ENCODE peak calls at places on chromosomes 12 and 14, in five cellular contexts. U is neuronal stem cell, J is sigmoid colon, L is uterus, C is stomach. Z is an unnamed sample.

GRCh38 chr14:100104523-100105300 is 39.5 kb downstream of the EVL start:
- DNase-seq in U (no peak), J (peak; percentile 55), L (no peak), C (no peak), Z (no peak)

GRCh38 chr14:89242871-89243270 is 174.2 kb downstream of the FOXN3 start:
- DNase-seq in U (no peak), J (no peak), L (no peak), C (no peak), Z (no peak)

GRCh38 chr14:71214241-71214640 is 307.0 kb downstream of the PCNX1 start:
- DNase-seq in U (no peak), J (no peak), L (no peak), C (no peak), Z (no peak)

GRCh38 chr14:26370118-26370517 is 227.7 kb downstream of the NOVA1 start:
- DNase-seq in U (no peak), J (no peak), L (no peak), C (no peak), Z (no peak)

GRCh38 chr14:89417111-89417468 is at the start of gene FOXN3:
- DNase-seq in U (peak; percentile 86), J (peak; percentile 97), L (peak; percentile 92), C (peak; percentile 92), Z (peak; percentile 95)

GRCh38 chr14:60632257-60632656 is 17.0 kb downstream of the SIX1 start:
- DNase-seq in U (no peak), J (no peak), L (no peak), C (no peak), Z (no peak)

GRCh38 chr12:108561852-108562347 is 496 bp upstream of the ISCU start:
- DNase-seq in U (no peak), J (no peak), L (no peak), C (no peak), Z (no peak)

GRCh38 chr12:132648616-132649225 is 30.1 kb downstream of the P2RX2 start:
- DNase-seq in U (no peak), J (no peak), L (no peak), C (no peak), Z (no peak)

GRCh38 chr12:92502417-92503028 is 200.3 kb upstream of the PLEKHG7 start:
- DNase-seq in U (no peak), J (no peak), L (no peak), C (no peak), Z (no peak)

GRCh38 chr12:2894961-2895360 is 4.3 kb downstream of the TULP3 start:
- DNase-seq in U (no peak), J (peak; percentile 28), L (no peak), C (no peak), Z (no peak)

GRCh38 chr12:1532367-1532752 is 62.0 kb downstream of the FBXL14 start:
- DNase-seq in U (no peak), J (no peak), L (no peak), C (no peak), Z (no peak)

GRCh38 chr12:7210642-7211151 is 21.2 kb downstream of the PEX5 start:
- DNase-seq in U (no peak), J (no peak), L (no peak), C (no peak), Z (no peak)

GRCh38 chr12:76952995-76953394 is 74.2 kb upstream of the CSRP2 start:
- DNase-seq in U (no peak), J (no peak), L (no peak), C (no peak), Z (no peak)

GRCh38 chr12:18720690-18721089 is 17.1 kb downstream of the PLCZ1 start:
- DNase-seq in U (no peak), J (no peak), L (no peak), C (no peak), Z (no peak)

GRCh38 chr14:22848391-22849164 is 12.2 kb downstream of the MMP14 start:
- DNase-seq in U (no peak), J (peak; percentile 95), L (peak; percentile 93), C (peak; percentile 44), Z (peak; percentile 64)

GRCh38 chr12:53674977-53675700 is 744 bp downstream of the ATP5MC2 start:
- DNase-seq in U (no peak), J (no peak), L (no peak), C (no peak), Z (no peak)

GRCh38 chr14:73753043-73753886 is 39.1 kb upstream of the PNMA1 start:
- DNase-seq in U (no peak), J (peak; percentile 81), L (peak; percentile 77), C (peak; percentile 76), Z (no peak)

GRCh38 chr12:130521375-130522124 is 183.9 kb downstream of the PIWIL1 start:
- DNase-seq in U (no peak), J (no peak), L (no peak), C (no peak), Z (no peak)

GRCh38 chr12:65300067-65300466 is 21.6 kb downstream of the MSRB3 start:
- DNase-seq in U (no peak), J (no peak), L (no peak), C (no peak), Z (no peak)

GRCh38 chr12:12007001-12007712 is 63.6 kb upstream of the BCL2L14 start:
- DNase-seq in U (no peak), J (no peak), L (no peak), C (no peak), Z (no peak)

GRCh38 chr12:118727196-118727595 is 254.1 kb upstream of the SRRM4 start:
- DNase-seq in U (no peak), J (no peak), L (no peak), C (no peak), Z (no peak)

GRCh38 chr14:60650382-60650961 is 1.2 kb upstream of the SIX1 start:
- DNase-seq in U (peak; percentile 21), J (no peak), L (no peak), C (no peak), Z (no peak)

GRCh38 chr12:64392221-64392620 is 1.7 kb upstream of the C12orf56 start:
- DNase-seq in U (no peak), J (no peak), L (no peak), C (no peak), Z (no peak)

GRCh38 chr14:47302121-47302520 is 373.3 kb downstream of the MDGA2 start:
- DNase-seq in U (no peak), J (no peak), L (no peak), C (no peak), Z (no peak)

GRCh38 chr12:91178139-91178561 is 4.5 kb downstream of the DCN start:
- DNase-seq in U (no peak), J (no peak), L (peak; percentile 59), C (no peak), Z (no peak)

GRCh38 chr12:109710279-109710746 is 3.3 kb upstream of the FAM222A start:
- DNase-seq in U (no peak), J (no peak), L (no peak), C (no peak), Z (no peak)

GRCh38 chr12:43282106-43282505 is 269.9 kb downstream of the ADAMTS20 start:
- DNase-seq in U (no peak), J (no peak), L (no peak), C (no peak), Z (no peak)

GRCh38 chr12:101110856-101111255 is 99.2 kb downstream of the SLC5A8 start:
- DNase-seq in U (no peak), J (no peak), L (no peak), C (no peak), Z (no peak)

GRCh38 chr14:99633141-99633540 is 11.8 kb upstream of the HHIPL1 start:
- DNase-seq in U (no peak), J (no peak), L (no peak), C (no peak), Z (no peak)

GRCh38 chr14:86882818-86883217 is 1110.2 kb downstream of the GALC start:
- DNase-seq in U (no peak), J (no peak), L (no peak), C (no peak), Z (no peak)

GRCh38 chr14:69592923-69593677 is 18.3 kb upstream of the SUSD6 start:
- DNase-seq in U (no peak), J (peak; percentile 77), L (peak; percentile 50), C (no peak), Z (no peak)

GRCh38 chr12:67940780-67941243 is 48.4 kb upstream of the IFNG-AS1 start:
- DNase-seq in U (no peak), J (no peak), L (no peak), C (peak; percentile 36), Z (peak; percentile 32)

GRCh38 chr12:124554429-124555029 is 12.9 kb downstream of the NCOR2 start:
- DNase-seq in U (no peak), J (peak; percentile 57), L (no peak), C (no peak), Z (no peak)

GRCh38 chr12:68317047-68317667 is 15.0 kb downstream of the MDM1 start:
- DNase-seq in U (no peak), J (no peak), L (peak; percentile 46), C (no peak), Z (no peak)

GRCh38 chr12:106851306-106851705 is 76.8 kb downstream of the RIC8B start:
- DNase-seq in U (no peak), J (no peak), L (no peak), C (no peak), Z (no peak)

GRCh38 chr14:95466506-95466905 is 49.9 kb downstream of the SYNE3 start:
- DNase-seq in U (no peak), J (no peak), L (no peak), C (no peak), Z (no peak)
- H3K4me1 ChIP-seq in U (peaks cover 4% of the 10 kb centered on the region), J (peaks cover 15% of the 10 kb centered on the region), L (no peaks in the 10 kb centered on the region), C (peaks cover 23% of the 10 kb centered on the region), Z (peaks cover 10% of the 10 kb centered on the region)

GRCh38 chr14:35827678-35828472 is 1.7 kb downstream of the BRMS1L start:
- DNase-seq in U (no peak), J (no peak), L (no peak), C (no peak), Z (no peak)
- H3K4me3 ChIP-seq in U (peak overlapping the region; percentile 97), J (no peak overlapping the region), L (no peak overlapping the region), C (no peak overlapping the region), Z (no peak overlapping the region)

GRCh38 chr14:25053585-25053984 is 3.6 kb upstream of the STXBP6 start:
- DNase-seq in U (no peak), J (no peak), L (no peak), C (no peak), Z (no peak)
- H3K4me1 ChIP-seq in U (no peaks in the 10 kb centered on the region), J (peaks cover 12% of the 10 kb centered on the region), L (peaks cover 4% of the 10 kb centered on the region), C (peaks cover 11% of the 10 kb centered on the region), Z (no peaks in the 10 kb centered on the region)

GRCh38 chr14:41605550-41606248 is 977 bp upstream of the LRFN5 start:
- DNase-seq in U (peak; percentile 62), J (peak; percentile 62), L (peak; percentile 16), C (no peak), Z (no peak)
- H3K4me3 ChIP-seq in U (peak overlapping the region; percentile 55), J (peak overlapping the region; percentile 58), L (peak overlapping the region; percentile 48), C (peak overlapping the region; percentile 61), Z (peak overlapping the region; percentile 19)

Z was measured in lung.